ENCODE peak calls at places on chromosomes 5 and 9, in four cellular contexts. A is effector CD4-positive, alpha-beta T cell; O is HCEC 1CT; Q is islet precursor cell. R is an unnamed sample.

GRCh38 chr9:100473271-100474081 is 527 bp downstream of the TMEFF1 start:
- DNase-seq in O (peak), A (no peak), Q (peak), R (peak)

GRCh38 chr9:728535-728934 is 113.0 kb upstream of the DMRT1 start:
- DNase-seq in Q (no peak), A (no peak), O (no peak), R (no peak)

GRCh38 chr9:16484744-16485143 is 385.7 kb downstream of the BNC2 start:
- DNase-seq in Q (no peak), A (no peak), O (peak), R (no peak)

GRCh38 chr9:130874783-130875182 is 21.8 kb downstream of the QRFP start:
- DNase-seq in Q (no peak), A (no peak), O (no peak), R (no peak)

GRCh38 chr9:135134253-135135028 is 47.0 kb downstream of the OLFM1 start:
- DNase-seq in O (no peak), A (no peak), Q (no peak), R (no peak)

GRCh38 chr5:39409036-39409435 is 15.7 kb downstream of the DAB2 start:
- DNase-seq in Q (no peak), A (no peak), O (no peak), R (no peak)

GRCh38 chr5:77367733-77368132 is 124.4 kb downstream of the WDR41 start:
- DNase-seq in A (no peak), Q (no peak), O (no peak), R (peak)

GRCh38 chr5:5135957-5136676 is 4.0 kb upstream of the ADAMTS16 start:
- DNase-seq in O (no peak), A (no peak), Q (no peak), R (peak)

GRCh38 chr9:13014484-13014883 is 239.7 kb downstream of the LURAP1L start:
- DNase-seq in Q (no peak), A (no peak), O (no peak), R (no peak)

GRCh38 chr9:124869986-124870560 is 8.1 kb downstream of the ARPC5L start:
- DNase-seq in O (peak), Q (peak), A (peak), R (peak)

GRCh38 chr5:72860499-72860898 is 44.0 kb downstream of the TNPO1 start:
- DNase-seq in A (no peak), Q (no peak), O (peak), R (peak)

GRCh38 chr5:176851871-176852270 is 41.5 kb downstream of the UNC5A start:
- DNase-seq in O (no peak), A (no peak), Q (no peak), R (no peak)

GRCh38 chr5:149285153-149285552 is 13.5 kb downstream of the AFAP1L1 start:
- DNase-seq in A (no peak), O (no peak), Q (no peak), R (no peak)

GRCh38 chr9:134634190-134634589 is 7.4 kb upstream of the COL5A1 start:
- DNase-seq in O (no peak), A (no peak), Q (peak), R (no peak)

GRCh38 chr9:88643931-88644330 is 109.0 kb downstream of the NXNL2 start:
- DNase-seq in Q (no peak), O (no peak), A (no peak), R (no peak)

GRCh38 chr9:96510258-96510657 is 60.3 kb downstream of the HABP4 start:
- DNase-seq in A (no peak), O (no peak), Q (no peak), R (no peak)

GRCh38 chr5:133273661-133274596 is 222.1 kb downstream of the HSPA4 start:
- DNase-seq in Q (peak), A (no peak), O (no peak), R (peak)